ENCODE peak calls at places on chromosomes 12 and 14, in eight cellular contexts. D is fibroblast of pulmonary artery, R is choroid plexus epithelial cell, I is kidney, X is AG09309, N is stomach, Q is esophagus squamous epithelium, Z is lung. T is an unnamed sample.

GRCh38 chr12:46983959-46984833 is 95.2 kb upstream of the PCED1B start:
- DNase-seq in R (peak; percentile 83), Q (no peak), X (no peak), D (peak; percentile 78), N (no peak), I (no peak), Z (no peak), T (peak; percentile 75)

GRCh38 chr12:132284071-132284492 is 45.3 kb downstream of the GALNT9 start:
- DNase-seq in Z (no peak), N (no peak), I (peak; percentile 71), Q (no peak), R (peak; percentile 76), D (peak; percentile 66), X (no peak), T (peak; percentile 12)

GRCh38 chr14:81772391-81772790 is 238.7 kb upstream of the SEL1L start:
- DNase-seq in N (no peak), R (no peak), X (no peak), D (no peak), Z (no peak), I (no peak), Q (no peak), T (no peak)

GRCh38 chr12:120818416-120818815 is 85.7 kb downstream of the SPPL3 start:
- DNase-seq in R (no peak), X (no peak), Q (no peak), N (no peak), I (no peak), D (no peak), Z (no peak), T (no peak)

GRCh38 chr12:92167075-92167474 is 21.4 kb upstream of the BTG1 start:
- DNase-seq in Z (no peak), Q (no peak), I (no peak), D (no peak), R (no peak), N (no peak), X (no peak), T (no peak)

GRCh38 chr14:67710209-67710608 is 8.5 kb downstream of the RDH12 start:
- DNase-seq in D (no peak), Q (no peak), N (no peak), Z (no peak), X (no peak), I (no peak), R (no peak), T (no peak)

GRCh38 chr12:57381693-57382220 is 49.1 kb downstream of the R3HDM2 start:
- DNase-seq in N (no peak), X (no peak), R (peak; percentile 37), Q (no peak), D (no peak), I (no peak), Z (no peak), T (no peak)

GRCh38 chr14:100604709-100605108 is 17.5 kb upstream of the BEGAIN start:
- DNase-seq in R (no peak), D (no peak), Z (no peak), I (peak; percentile 62), Q (no peak), N (no peak), X (no peak), T (no peak)

GRCh38 chr12:62635630-62636029 is 169.0 kb downstream of the MON2 start:
- DNase-seq in D (no peak), N (no peak), Q (no peak), R (no peak), Z (no peak), X (no peak), I (no peak), T (no peak)

GRCh38 chr12:62629413-62629812 is 162.8 kb downstream of the MON2 start:
- DNase-seq in I (no peak), N (no peak), D (no peak), Z (no peak), X (no peak), Q (no peak), R (no peak), T (no peak)

GRCh38 chr12:62632521-62632920 is 165.9 kb downstream of the MON2 start:
- DNase-seq in Z (peak; percentile 33), Q (no peak), R (peak; percentile 27), X (peak; percentile 37), D (no peak), I (peak; percentile 88), N (no peak), T (peak; percentile 47)

GRCh38 chr12:62629971-62630739 is 163.5 kb downstream of the MON2 start:
- DNase-seq in X (no peak), Q (no peak), I (no peak), D (no peak), N (no peak), R (no peak), Z (no peak), T (no peak)

DNA sequence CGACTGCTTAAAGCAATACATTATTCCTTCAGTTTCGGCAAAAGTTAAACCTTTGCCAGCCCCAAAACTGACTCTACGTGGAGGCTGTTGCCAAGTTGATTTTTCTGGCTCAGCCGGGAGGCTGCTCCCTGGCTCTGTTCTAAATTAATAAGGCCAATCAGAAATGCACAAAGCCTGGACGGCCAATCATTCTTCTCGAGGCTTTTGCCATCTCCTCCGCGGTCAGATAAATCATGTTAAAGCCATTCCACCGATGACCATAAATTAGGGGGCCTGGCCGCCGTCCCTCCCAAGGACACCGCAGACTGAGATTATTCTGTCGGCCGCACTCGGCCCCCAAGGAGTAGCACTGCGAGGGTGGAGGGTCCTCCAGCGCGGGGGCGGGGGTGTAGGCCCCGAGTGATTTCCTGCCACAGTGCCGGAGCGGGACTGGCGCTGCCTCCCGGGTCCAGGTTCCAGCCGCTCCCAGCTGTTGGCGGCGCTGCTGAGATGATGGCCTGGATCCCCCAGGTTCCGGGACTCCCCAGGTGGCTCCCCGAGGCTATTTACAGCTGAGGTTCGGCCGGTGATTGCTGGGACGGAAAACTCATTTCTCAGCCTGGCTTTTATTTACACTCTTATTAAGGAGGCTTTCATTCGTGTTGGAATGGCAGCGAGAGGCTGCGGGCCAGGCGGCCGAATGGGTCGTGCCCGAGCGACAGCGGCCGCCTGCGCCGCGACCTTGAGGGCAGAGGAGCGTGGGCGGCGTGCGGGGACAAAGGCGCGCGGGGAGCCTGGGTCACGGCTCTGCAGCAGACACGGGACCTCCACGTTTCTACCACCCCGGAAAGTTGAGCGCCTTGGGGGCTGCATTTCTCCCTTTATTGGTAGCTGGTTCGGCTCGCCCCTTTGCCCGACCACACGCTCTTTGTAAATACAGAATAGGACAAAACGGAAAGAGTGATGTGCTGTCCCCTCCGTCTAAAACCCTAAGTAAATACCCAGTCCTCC is 165.2 kb downstream of the MON2 start:
- DNase-seq in Z (peak; percentile 41), Q (no peak), I (peak; percentile 89), N (peak; percentile 43), X (peak; percentile 79), R (peak; percentile 80), D (peak; percentile 80), T (peak; percentile 70)
- TF ChIP-seq CTCF in Z (peak; percentile 6), Q (peak; percentile 39), I (peak; percentile 40), N (no peak), X (peak; percentile 56), R (peak; percentile 66), D (peak; percentile 38), T (peak; percentile 28)

GRCh38 chr12:85656561-85656960 is 179.6 kb downstream of the RASSF9 start:
- DNase-seq in Z (no peak), I (no peak), X (no peak), R (no peak), N (no peak), Q (no peak), D (no peak), T (no peak)

GRCh38 chr12:85657836-85658235 is 178.4 kb downstream of the RASSF9 start:
- DNase-seq in R (no peak), X (no peak), Q (no peak), Z (no peak), D (no peak), N (no peak), I (no peak), T (no peak)

GRCh38 chr12:85659754-85660530 is 176.3 kb downstream of the RASSF9 start:
- DNase-seq in D (no peak), N (no peak), Z (no peak), R (no peak), Q (no peak), X (no peak), I (no peak), T (no peak)

GRCh38 chr12:85657251-85657650 is 179.0 kb downstream of the RASSF9 start:
- DNase-seq in Z (no peak), I (no peak), X (no peak), N (no peak), D (no peak), R (no peak), Q (no peak), T (no peak)

DNA sequence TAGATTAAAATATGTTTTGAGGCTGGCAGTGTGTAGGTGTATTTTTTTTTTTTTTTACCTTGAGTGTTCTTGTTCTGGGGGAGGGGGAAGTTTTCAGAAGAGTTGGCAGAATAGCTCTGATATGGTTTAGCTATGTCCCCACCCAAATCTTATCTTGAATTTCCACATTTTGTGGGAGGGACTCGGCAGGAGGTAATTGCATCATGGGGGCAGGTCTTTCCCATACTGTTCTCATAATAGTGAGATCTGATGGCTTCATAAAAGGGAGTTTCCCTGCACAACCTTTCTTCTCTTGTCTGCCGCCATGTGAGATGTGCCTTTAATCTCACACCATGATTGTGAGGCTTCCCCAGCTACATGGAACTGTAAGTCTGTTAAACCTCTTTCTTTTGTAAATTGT is 178.0 kb downstream of the RASSF9 start:
- DNase-seq in Q (no peak), Z (no peak), N (no peak), R (no peak), X (no peak), I (no peak), D (no peak), T (no peak)
- H3K4me3 ChIP-seq in Q (no peak overlapping the region), Z (no peak overlapping the region), N (no peak overlapping the region), R (no peak overlapping the region), X (no peak overlapping the region), I (no peak overlapping the region), D (no peak overlapping the region), T (no peak overlapping the region)

GRCh38 chr12:88113871-88114270 is 28.0 kb downstream of the CEP290 start:
- DNase-seq in Z (no peak), X (no peak), D (peak; percentile 8), N (no peak), I (no peak), R (peak; percentile 9), Q (no peak), T (peak; percentile 40)

GRCh38 chr12:88108021-88108420 is 33.9 kb downstream of the CEP290 start:
- DNase-seq in N (no peak), D (peak; percentile 46), I (no peak), Z (no peak), Q (no peak), R (peak; percentile 66), X (no peak), T (peak; percentile 13)

DNA sequence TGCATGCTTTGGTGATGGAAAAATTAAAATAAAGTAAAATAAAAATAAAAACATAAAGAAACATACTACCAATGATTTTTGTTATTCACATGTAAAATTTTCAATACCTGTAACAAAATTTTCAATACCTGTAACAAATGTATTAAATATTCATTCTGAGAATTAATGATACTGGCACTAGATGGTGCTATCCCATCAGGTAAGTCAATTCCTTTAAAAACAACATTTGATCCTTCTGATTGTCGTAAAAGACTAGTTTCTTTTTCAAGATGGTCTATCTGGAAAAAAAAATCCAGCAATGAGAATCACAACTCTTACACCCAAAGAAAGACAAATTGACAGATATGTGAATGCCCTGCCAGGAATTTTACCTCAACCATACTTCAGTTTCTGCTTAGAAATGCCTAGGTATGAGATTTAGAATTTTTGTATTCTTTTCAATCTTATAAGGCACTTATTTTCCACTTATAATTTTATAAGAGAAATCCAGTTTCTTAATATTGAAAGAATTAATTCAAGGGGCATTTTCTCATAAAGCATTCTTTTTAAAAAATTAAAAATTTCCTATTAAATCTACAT is 30.7 kb downstream of the CEP290 start:
- DNase-seq in R (peak; percentile 80), D (peak; percentile 74), X (peak; percentile 21), N (no peak), I (no peak), Q (no peak), Z (no peak), T (peak; percentile 60)
- TF ChIP-seq CTCF in R (peak; percentile 37), D (peak; percentile 42), X (peak; percentile 39), N (no peak), I (peak; percentile 43), Q (peak; percentile 45), Z (peak; percentile 18), T (peak; percentile 39)

GRCh38 chr14:101969480-101969879 is 5.1 kb downstream of the DYNC1H1 start:
- DNase-seq in R (no peak), Q (no peak), N (no peak), X (no peak), Z (no peak), D (no peak), I (no peak), T (no peak)

GRCh38 chr14:101975231-101975630 is 10.9 kb downstream of the DYNC1H1 start:
- DNase-seq in Z (no peak), D (no peak), R (no peak), Q (no peak), I (no peak), N (no peak), X (no peak), T (no peak)

GRCh38 chr14:101972126-101972785 is 7.9 kb downstream of the DYNC1H1 start:
- DNase-seq in Q (no peak), I (no peak), X (peak; percentile 98), R (peak; percentile 99), D (peak; percentile 99), Z (peak; percentile 88), N (peak; percentile 76), T (peak; percentile 99)

GRCh38 chr14:101970830-101971400 is 6.5 kb downstream of the DYNC1H1 start:
- DNase-seq in Q (no peak), Z (no peak), X (no peak), I (no peak), D (no peak), R (no peak), N (no peak), T (no peak)

DNA sequence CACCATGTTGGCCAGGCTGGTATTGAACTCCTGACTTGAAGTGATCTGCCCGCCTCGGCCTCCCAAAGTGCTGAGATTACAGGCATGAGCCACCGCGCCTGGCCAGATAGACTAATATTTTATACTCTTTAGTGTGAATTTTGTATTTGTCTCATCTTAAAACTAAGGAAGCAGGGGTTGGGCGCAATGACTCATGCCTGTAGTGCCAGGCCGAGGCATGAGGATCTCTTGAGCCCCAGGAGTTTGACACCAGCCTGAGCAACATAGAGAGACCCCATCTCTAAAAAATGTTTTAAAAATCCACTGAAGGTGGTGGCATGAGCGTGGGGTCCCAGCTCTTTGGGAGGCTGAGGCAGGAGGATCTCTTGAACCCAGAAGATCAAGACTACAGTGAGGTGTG is 9.0 kb downstream of the DYNC1H1 start:
- DNase-seq in Z (no peak), N (no peak), R (no peak), I (no peak), Q (no peak), X (no peak), D (no peak), T (no peak)
- H3K4me3 ChIP-seq in Z (no peak overlapping the region), N (no peak overlapping the region), R (no peak overlapping the region), I (no peak overlapping the region), Q (no peak overlapping the region), X (no peak overlapping the region), D (no peak overlapping the region), T (no peak overlapping the region)

T was measured in fibroblast of villous mesenchyme.